ENCODE peak calls at places on chromosomes 2 and 18, in nine cellular contexts. H is A549; M is AG09309; S is cardiac fibroblast; C is heart left ventricle; U is H9; Z is kidney; R is CD4-positive, alpha-beta T cell; V is spleen. F is an unnamed sample.

GRCh38 chr2:151946856-151947523 is 118.8 kb upstream of the ARL5A start:
- DNase-seq in H (peak; percentile 35), M (no peak), R (no peak), C (peak; percentile 40), Z (no peak), S (peak; percentile 18), V (no peak), U (peak; percentile 66), F (peak; percentile 54)

GRCh38 chr2:134155134-134155533 is 98.7 kb upstream of the MGAT5 start:
- DNase-seq in H (no peak), S (no peak), Z (no peak), M (no peak), V (no peak), R (no peak), U (no peak), C (no peak), F (no peak)

GRCh38 chr2:54763636-54764291 is 40.3 kb downstream of the EML6 start:
- DNase-seq in S (no peak), R (no peak), V (no peak), H (peak; percentile 38), C (no peak), U (peak; percentile 64), M (no peak), Z (no peak), F (peak; percentile 21)

GRCh38 chr2:10620481-10620880 is 69.3 kb downstream of the NOL10 start:
- DNase-seq in U (no peak), R (no peak), C (no peak), M (peak; percentile 59), S (peak; percentile 50), V (no peak), Z (no peak), H (no peak), F (no peak)

GRCh38 chr2:40827371-40827770 is 375.5 kb upstream of the SLC8A1 start:
- DNase-seq in C (no peak), S (no peak), H (no peak), M (no peak), V (no peak), Z (no peak), R (no peak), U (no peak), F (no peak)

GRCh38 chr2:105540642-105541041 is 141.8 kb upstream of the FHL2 start:
- DNase-seq in Z (no peak), H (no peak), S (no peak), R (no peak), M (no peak), U (no peak), C (no peak), V (no peak), F (no peak)

GRCh38 chr2:235283246-235283645 is 210.6 kb upstream of the AGAP1 start:
- DNase-seq in Z (no peak), R (no peak), V (no peak), U (no peak), S (no peak), H (no peak), C (no peak), M (no peak), F (no peak)

GRCh38 chr2:187782301-187782700 is 228.1 kb upstream of the TFPI start:
- DNase-seq in Z (no peak), C (no peak), U (no peak), R (no peak), V (no peak), M (no peak), S (no peak), H (no peak), F (no peak)

GRCh38 chr2:37625156-37625555 is 46.3 kb downstream of the CDC42EP3 start:
- DNase-seq in M (no peak), C (no peak), Z (no peak), S (peak; percentile 55), R (no peak), V (no peak), U (no peak), H (no peak), F (no peak)

GRCh38 chr2:197708331-197708730 is 3.2 kb downstream of the MARS2 start:
- DNase-seq in R (no peak), M (peak; percentile 44), C (no peak), H (no peak), S (peak; percentile 63), V (no peak), U (no peak), Z (no peak), F (no peak)

GRCh38 chr18:76633504-76634259 is 138.6 kb upstream of the ZNF516 start:
- DNase-seq in U (no peak), R (no peak), H (no peak), C (no peak), Z (no peak), V (no peak), M (no peak), S (no peak), F (no peak)

GRCh38 chr2:222448806-222449205 is 24.5 kb downstream of the SGPP2 start:
- DNase-seq in V (no peak), H (no peak), U (no peak), R (no peak), C (peak; percentile 37), M (no peak), S (peak; percentile 94), Z (peak; percentile 57), F (no peak)

GRCh38 chr2:50749226-50749625 is 282.7 kb downstream of the NRXN1 start:
- DNase-seq in M (no peak), U (no peak), Z (no peak), H (no peak), S (peak; percentile 2), R (no peak), C (no peak), V (no peak), F (no peak)

GRCh38 chr2:223042704-223043118 is 9.3 kb upstream of the KCNE4 start:
- DNase-seq in V (no peak), M (no peak), R (no peak), C (no peak), Z (no peak), H (peak; percentile 65), S (no peak), U (no peak), F (no peak)

GRCh38 chr2:55102056-55102812 is 52.0 kb upstream of the RTN4 start:
- DNase-seq in C (no peak), R (no peak), H (no peak), V (no peak), Z (no peak), U (no peak), M (peak; percentile 68), S (peak; percentile 84), F (no peak)

GRCh38 chr2:156673271-156673615 is 237.1 kb downstream of the GPD2 start:
- DNase-seq in V (no peak), C (no peak), U (no peak), S (no peak), Z (no peak), R (no peak), M (no peak), H (no peak), F (no peak)

GRCh38 chr2:42810971-42811865 is 18.8 kb upstream of the HAAO start:
- DNase-seq in S (peak; percentile 75), V (peak; percentile 91), H (no peak), Z (peak; percentile 87), C (peak; percentile 66), M (no peak), R (peak; percentile 33), U (peak; percentile 78), F (peak; percentile 62)

GRCh38 chr2:42809876-42810125 is 17.4 kb upstream of the HAAO start:
- DNase-seq in V (peak; percentile 96), M (no peak), H (peak; percentile 87), C (peak; percentile 86), U (peak; percentile 81), R (no peak), Z (peak; percentile 96), S (peak; percentile 89), F (peak; percentile 84)

GRCh38 chr2:42809131-42809875 is 16.9 kb upstream of the HAAO start:
- DNase-seq in R (peak; percentile 49), Z (no peak), M (peak; percentile 25), H (no peak), S (no peak), C (no peak), U (no peak), V (no peak), F (no peak)

GRCh38 chr2:42808301-42808700 is 15.9 kb upstream of the HAAO start:
- DNase-seq in R (no peak), V (no peak), U (no peak), H (no peak), M (no peak), C (no peak), S (no peak), Z (no peak), F (no peak)

GRCh38 chr2:42810126-42810970 is 18.0 kb upstream of the HAAO start:
- DNase-seq in V (peak; percentile 98), H (peak; percentile 98), Z (peak; percentile 98), M (peak; percentile 87), C (peak; percentile 94), R (peak; percentile 97), U (peak; percentile 92), S (peak; percentile 98), F (peak; percentile 97)
- TF ChIP-seq CTCF in V (no peak), H (peak; percentile 3), Z (no peak), M (no peak), C (no peak), R (no peak), U (no peak), S (peak; percentile 7), F (no peak)

GRCh38 chr2:47487498-47487875 is 84.5 kb downstream of the MSH2 start:
- DNase-seq in M (no peak), H (no peak), U (no peak), C (no peak), V (no peak), Z (no peak), R (no peak), S (no peak), F (no peak)
- TF ChIP-seq CTCF in M (no peak), H (no peak), U (no peak), C (no peak), V (no peak), Z (no peak), R (no peak), S (no peak), F (no peak)

GRCh38 chr2:195600796-195601195 is 56.2 kb upstream of the SLC39A10 start:
- DNase-seq in R (no peak), U (no peak), H (no peak), Z (no peak), S (no peak), V (no peak), M (no peak), C (no peak), F (no peak)
- TF ChIP-seq CTCF in R (no peak), U (no peak), H (no peak), Z (no peak), S (no peak), V (no peak), M (no peak), C (no peak), F (no peak)

GRCh38 chr2:183068561-183068960 is 10.0 kb upstream of the DUSP19 start:
- DNase-seq in M (no peak), V (no peak), Z (no peak), U (no peak), C (no peak), S (no peak), H (no peak), R (no peak), F (no peak)

GRCh38 chr2:183072177-183072576 is 6.4 kb upstream of the DUSP19 start:
- DNase-seq in R (no peak), C (no peak), M (no peak), V (peak; percentile 74), H (no peak), S (no peak), U (no peak), Z (no peak), F (no peak)

GRCh38 chr2:183069174-183069573 is 9.4 kb upstream of the DUSP19 start:
- DNase-seq in Z (no peak), S (no peak), M (no peak), C (no peak), V (no peak), R (no peak), U (no peak), H (no peak), F (no peak)

GRCh38 chr2:183070942-183071844 is 7.4 kb upstream of the DUSP19 start:
- DNase-seq in Z (peak; percentile 79), C (peak; percentile 45), H (peak; percentile 75), M (no peak), R (no peak), V (no peak), S (peak; percentile 64), U (peak; percentile 96), F (peak; percentile 49)
- TF ChIP-seq CTCF in Z (peak; percentile 39), C (peak; percentile 65), H (peak; percentile 51), M (peak; percentile 78), R (no peak), V (no peak), S (peak; percentile 82), U (peak; percentile 82), F (no peak)

F was measured in testis.